ENCODE peak calls at places on chromosomes 1 and 21, in six cellular contexts. One of them, this sample, is unnamed.

GRCh38 chr21:39515684-39516083 is 63.9 kb downstream of the SH3BGR start:
- DNase-seq in Calu3: no peak
- DNase-seq in AG04450: no peak
- DNase-seq in MCF 10A: no peak
- DNase-seq in HepG2: no peak
- DNase-seq in progenitor cell of endocrine pancreas: no peak
- DNase-seq in this sample: no peak

GRCh38 chr21:42456457-42456856 is 39.6 kb downstream of the RSPH1 start:
- DNase-seq in Calu3: no peak
- DNase-seq in AG04450: no peak
- DNase-seq in MCF 10A: no peak
- DNase-seq in HepG2: no peak
- DNase-seq in progenitor cell of endocrine pancreas: no peak
- DNase-seq in this sample: peak; percentile 51

GRCh38 chr1:220775238-220775853 is 11.4 kb upstream of the MTARC1 start:
- DNase-seq in Calu3: peak; percentile 70
- DNase-seq in AG04450: no peak
- DNase-seq in MCF 10A: peak; percentile 69
- DNase-seq in HepG2: peak; percentile 16
- DNase-seq in progenitor cell of endocrine pancreas: no peak
- DNase-seq in this sample: peak; percentile 59

GRCh38 chr1:151501474-151501873 is 9.7 kb upstream of the CGN start:
- DNase-seq in Calu3: peak; percentile 30
- DNase-seq in AG04450: no peak
- DNase-seq in MCF 10A: no peak
- DNase-seq in HepG2: no peak
- DNase-seq in progenitor cell of endocrine pancreas: no peak
- DNase-seq in this sample: peak; percentile 18

GRCh38 chr21:35399002-35399401 is 349.9 kb upstream of the RUNX1 start:
- DNase-seq in Calu3: no peak
- DNase-seq in AG04450: no peak
- DNase-seq in MCF 10A: no peak
- DNase-seq in HepG2: no peak
- DNase-seq in progenitor cell of endocrine pancreas: no peak
- DNase-seq in this sample: no peak

GRCh38 chr1:115219937-115220336 is 118.1 kb downstream of the NGF start:
- DNase-seq in Calu3: no peak
- DNase-seq in AG04450: no peak
- DNase-seq in MCF 10A: no peak
- DNase-seq in HepG2: no peak
- DNase-seq in progenitor cell of endocrine pancreas: no peak
- DNase-seq in this sample: no peak

GRCh38 chr1:23184203-23184602 is 15.5 kb upstream of the LUZP1 start:
- DNase-seq in Calu3: no peak
- DNase-seq in AG04450: no peak
- DNase-seq in MCF 10A: no peak
- DNase-seq in HepG2: no peak
- DNase-seq in progenitor cell of endocrine pancreas: no peak
- DNase-seq in this sample: no peak

GRCh38 chr1:78715181-78715661 is 65.6 kb downstream of the IFI44 start:
- DNase-seq in Calu3: no peak
- DNase-seq in AG04450: no peak
- DNase-seq in MCF 10A: peak; percentile 25
- DNase-seq in HepG2: no peak
- DNase-seq in progenitor cell of endocrine pancreas: no peak
- DNase-seq in this sample: no peak

GRCh38 chr1:92784051-92784638 is 763 bp downstream of the EVI5 start:
- DNase-seq in Calu3: peak; percentile 5
- DNase-seq in AG04450: no peak
- DNase-seq in MCF 10A: peak; percentile 54
- DNase-seq in HepG2: peak; percentile 9
- DNase-seq in progenitor cell of endocrine pancreas: no peak
- DNase-seq in this sample: peak; percentile 30

GRCh38 chr1:33110477-33110876 is 29.5 kb downstream of the AZIN2 start:
- DNase-seq in Calu3: no peak
- DNase-seq in AG04450: no peak
- DNase-seq in MCF 10A: no peak
- DNase-seq in HepG2: no peak
- DNase-seq in progenitor cell of endocrine pancreas: no peak
- DNase-seq in this sample: no peak

GRCh38 chr1:30612666-30613065 is 110.7 kb downstream of the MATN1 start:
- DNase-seq in Calu3: no peak
- DNase-seq in AG04450: no peak
- DNase-seq in MCF 10A: no peak
- DNase-seq in HepG2: no peak
- DNase-seq in progenitor cell of endocrine pancreas: no peak
- DNase-seq in this sample: no peak

GRCh38 chr1:44264143-44264542 is 50.9 kb downstream of the DMAP1 start:
- DNase-seq in Calu3: no peak
- DNase-seq in AG04450: no peak
- DNase-seq in MCF 10A: no peak
- DNase-seq in HepG2: no peak
- DNase-seq in progenitor cell of endocrine pancreas: no peak
- DNase-seq in this sample: no peak

GRCh38 chr1:21355956-21356355 is 65.7 kb upstream of the ECE1 start:
- DNase-seq in Calu3: no peak
- DNase-seq in AG04450: no peak
- DNase-seq in MCF 10A: peak; percentile 53
- DNase-seq in HepG2: no peak
- DNase-seq in progenitor cell of endocrine pancreas: no peak
- DNase-seq in this sample: no peak

GRCh38 chr1:69700770-69701169 is 133.0 kb downstream of the LRRC7 start:
- DNase-seq in Calu3: peak; percentile 60
- DNase-seq in AG04450: no peak
- DNase-seq in MCF 10A: peak; percentile 55
- DNase-seq in HepG2: peak; percentile 13
- DNase-seq in progenitor cell of endocrine pancreas: no peak
- DNase-seq in this sample: no peak

GRCh38 chr1:18010945-18011344 is 96.7 kb upstream of the IGSF21 start:
- DNase-seq in Calu3: no peak
- DNase-seq in AG04450: no peak
- DNase-seq in MCF 10A: peak; percentile 8
- DNase-seq in HepG2: no peak
- DNase-seq in progenitor cell of endocrine pancreas: no peak
- DNase-seq in this sample: no peak

GRCh38 chr1:176205322-176205914 is 1.7 kb downstream of the COP1 start:
- DNase-seq in Calu3: no peak
- DNase-seq in AG04450: no peak
- DNase-seq in MCF 10A: peak; percentile 31
- DNase-seq in HepG2: no peak
- DNase-seq in progenitor cell of endocrine pancreas: no peak
- DNase-seq in this sample: no peak

GRCh38 chr1:36137776-36138175 is 11.5 kb downstream of the TRAPPC3 start:
- DNase-seq in Calu3: no peak
- DNase-seq in AG04450: no peak
- DNase-seq in MCF 10A: no peak
- DNase-seq in HepG2: no peak
- DNase-seq in progenitor cell of endocrine pancreas: no peak
- DNase-seq in this sample: no peak

GRCh38 chr1:18820791-18821641 is 38.4 kb downstream of the TAS1R2 start:
- DNase-seq in Calu3: peak; percentile 79
- DNase-seq in AG04450: peak; percentile 36
- DNase-seq in MCF 10A: peak; percentile 70
- DNase-seq in HepG2: peak; percentile 49
- DNase-seq in progenitor cell of endocrine pancreas: peak; percentile 85
- DNase-seq in this sample: peak; percentile 68

GRCh38 chr1:193183019-193183643 is 3.3 kb downstream of the B3GALT2 start:
- DNase-seq in Calu3: peak; percentile 39
- DNase-seq in AG04450: peak; percentile 26
- DNase-seq in MCF 10A: peak; percentile 77
- DNase-seq in HepG2: peak; percentile 39
- DNase-seq in progenitor cell of endocrine pancreas: no peak
- DNase-seq in this sample: no peak

GRCh38 chr1:110718452-110718851 is 43.7 kb upstream of the KCNA3 start:
- DNase-seq in Calu3: no peak
- DNase-seq in AG04450: no peak
- DNase-seq in MCF 10A: no peak
- DNase-seq in HepG2: no peak
- DNase-seq in progenitor cell of endocrine pancreas: no peak
- DNase-seq in this sample: no peak

GRCh38 chr1:182766050-182766449 is 23.5 kb upstream of the NPL start:
- DNase-seq in Calu3: no peak
- DNase-seq in AG04450: no peak
- DNase-seq in MCF 10A: no peak
- DNase-seq in HepG2: no peak
- DNase-seq in progenitor cell of endocrine pancreas: no peak
- DNase-seq in this sample: no peak

GRCh38 chr1:116997011-116997410 is 4.5 kb upstream of the CD101 start:
- DNase-seq in Calu3: no peak
- DNase-seq in AG04450: no peak
- DNase-seq in MCF 10A: no peak
- DNase-seq in HepG2: no peak
- DNase-seq in progenitor cell of endocrine pancreas: no peak
- DNase-seq in this sample: no peak

GRCh38 chr21:42429856-42430255 is 26.2 kb downstream of the UBASH3A start:
- DNase-seq in Calu3: no peak
- DNase-seq in AG04450: no peak
- DNase-seq in MCF 10A: no peak
- DNase-seq in HepG2: no peak
- DNase-seq in progenitor cell of endocrine pancreas: peak; percentile 34
- DNase-seq in this sample: no peak

GRCh38 chr21:26199471-26199870 is 28.9 kb upstream of the APP start:
- DNase-seq in Calu3: no peak
- DNase-seq in AG04450: peak; percentile 18
- DNase-seq in MCF 10A: peak; percentile 46
- DNase-seq in HepG2: no peak
- DNase-seq in progenitor cell of endocrine pancreas: no peak
- DNase-seq in this sample: no peak

GRCh38 chr1:63454269-63454668 is 68.8 kb downstream of the ITGB3BP start:
- DNase-seq in Calu3: no peak
- DNase-seq in AG04450: peak; percentile 2
- DNase-seq in MCF 10A: no peak
- DNase-seq in HepG2: peak; percentile 7
- DNase-seq in progenitor cell of endocrine pancreas: no peak
- DNase-seq in this sample: no peak

GRCh38 chr21:45460611-45461368 is 55.8 kb downstream of the COL18A1 start:
- DNase-seq in Calu3: no peak
- DNase-seq in AG04450: peak; percentile 61
- DNase-seq in MCF 10A: peak; percentile 31
- DNase-seq in HepG2: peak; percentile 55
- DNase-seq in progenitor cell of endocrine pancreas: no peak
- DNase-seq in this sample: no peak

GRCh38 chr1:22184892-22185612 is 42.2 kb upstream of the WNT4 start:
- DNase-seq in Calu3: peak; percentile 44
- DNase-seq in AG04450: no peak
- DNase-seq in MCF 10A: peak; percentile 13
- DNase-seq in HepG2: peak; percentile 10
- DNase-seq in progenitor cell of endocrine pancreas: peak; percentile 20
- DNase-seq in this sample: peak; percentile 10

GRCh38 chr1:200877010-200877409 is 4.2 kb downstream of the GPR25 start:
- DNase-seq in Calu3: no peak
- DNase-seq in AG04450: no peak
- DNase-seq in MCF 10A: no peak
- DNase-seq in HepG2: no peak
- DNase-seq in progenitor cell of endocrine pancreas: no peak
- DNase-seq in this sample: no peak

GRCh38 chr1:235199441-235199840 is 38.4 kb upstream of the RBM34 start:
- DNase-seq in Calu3: no peak
- DNase-seq in AG04450: no peak
- DNase-seq in MCF 10A: peak; percentile 44
- DNase-seq in HepG2: no peak
- DNase-seq in progenitor cell of endocrine pancreas: no peak
- DNase-seq in this sample: no peak

GRCh38 chr1:169238506-169238905 is 129.1 kb downstream of the NME7 start:
- DNase-seq in Calu3: no peak
- DNase-seq in AG04450: no peak
- DNase-seq in MCF 10A: no peak
- DNase-seq in HepG2: no peak
- DNase-seq in progenitor cell of endocrine pancreas: no peak
- DNase-seq in this sample: no peak

GRCh38 chr1:65717815-65718454 is 74.8 kb upstream of the PDE4B start:
- DNase-seq in Calu3: peak; percentile 21
- DNase-seq in AG04450: peak; percentile 10
- DNase-seq in MCF 10A: peak; percentile 39
- DNase-seq in HepG2: no peak
- DNase-seq in progenitor cell of endocrine pancreas: no peak
- DNase-seq in this sample: no peak
- TF ChIP-seq CTCF in Calu3: no peak
- TF ChIP-seq CTCF in AG04450: peak; percentile 53
- TF ChIP-seq CTCF in MCF 10A: no peak
- TF ChIP-seq CTCF in HepG2: no peak
- TF ChIP-seq CTCF in progenitor cell of endocrine pancreas: no peak
- TF ChIP-seq CTCF in this sample: no peak

GRCh38 chr1:112520166-112520565 is 11.4 kb downstream of the WNT2B start:
- DNase-seq in Calu3: no peak
- DNase-seq in AG04450: no peak
- DNase-seq in MCF 10A: no peak
- DNase-seq in HepG2: no peak
- DNase-seq in progenitor cell of endocrine pancreas: no peak
- DNase-seq in this sample: no peak
- TF ChIP-seq CTCF in Calu3: no peak
- TF ChIP-seq CTCF in AG04450: no peak
- TF ChIP-seq CTCF in MCF 10A: no peak
- TF ChIP-seq CTCF in HepG2: no peak
- TF ChIP-seq CTCF in progenitor cell of endocrine pancreas: no peak
- TF ChIP-seq CTCF in this sample: no peak

DNA sequence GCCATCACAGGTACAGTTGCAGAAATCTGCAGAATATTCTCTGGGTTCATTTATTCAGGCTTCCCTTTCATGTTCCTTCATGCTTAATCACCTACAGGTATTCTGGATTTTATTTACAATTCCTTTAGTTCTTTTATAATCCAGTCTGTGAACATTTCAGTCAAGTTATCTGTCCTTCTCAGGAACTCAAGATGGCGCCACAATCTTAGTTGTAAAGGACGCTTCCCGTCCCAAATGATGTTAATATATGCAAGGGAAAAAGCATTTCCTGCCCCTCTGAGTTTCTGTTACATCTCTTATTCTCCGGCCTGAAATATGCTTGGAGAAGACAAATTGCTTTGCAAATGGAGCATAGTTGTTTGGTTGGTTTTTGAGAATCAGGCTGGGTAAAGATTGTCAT is 19.3 kb downstream of the F3 start:
- DNase-seq in Calu3: peak; percentile 17
- DNase-seq in AG04450: no peak
- DNase-seq in MCF 10A: peak; percentile 65
- DNase-seq in HepG2: no peak
- DNase-seq in progenitor cell of endocrine pancreas: no peak
- DNase-seq in this sample: no peak
- TF ChIP-seq CTCF in Calu3: no peak
- TF ChIP-seq CTCF in AG04450: peak; percentile 62
- TF ChIP-seq CTCF in MCF 10A: peak; percentile 32
- TF ChIP-seq CTCF in HepG2: peak; percentile 47
- TF ChIP-seq CTCF in progenitor cell of endocrine pancreas: peak; percentile 50
- TF ChIP-seq CTCF in this sample: peak; percentile 37

DNA sequence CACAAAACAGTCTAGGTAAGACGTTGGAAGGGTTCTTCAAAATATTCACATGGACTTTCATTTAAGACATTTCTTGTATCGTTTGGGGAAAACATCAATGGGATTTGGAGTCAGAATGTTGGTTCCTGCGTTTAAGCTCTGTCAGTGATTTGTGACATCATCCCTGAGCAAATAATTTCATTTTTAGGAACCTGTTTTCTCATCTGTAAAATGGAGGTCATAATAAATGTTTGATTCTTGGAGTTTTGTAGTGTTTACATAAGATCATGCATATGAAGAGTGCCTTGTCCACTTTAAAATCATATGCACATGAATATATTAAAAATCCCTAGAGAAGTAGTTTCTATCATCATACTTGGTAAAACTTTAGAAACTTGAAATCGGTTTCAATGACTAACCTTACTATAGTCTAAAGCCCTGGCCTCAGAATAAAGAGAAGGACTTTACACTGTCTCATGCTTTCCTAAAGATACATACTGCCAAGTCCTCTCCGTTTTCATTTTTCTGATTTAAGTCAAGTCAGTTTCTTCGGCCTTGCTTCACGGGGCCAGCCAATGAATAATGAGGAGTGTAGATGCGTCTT is 178.4 kb downstream of the ADSS2 start:
- DNase-seq in Calu3: no peak
- DNase-seq in AG04450: no peak
- DNase-seq in MCF 10A: no peak
- DNase-seq in HepG2: no peak
- DNase-seq in progenitor cell of endocrine pancreas: no peak
- DNase-seq in this sample: no peak
- TF ChIP-seq CTCF in Calu3: no peak
- TF ChIP-seq CTCF in AG04450: no peak
- TF ChIP-seq CTCF in MCF 10A: no peak
- TF ChIP-seq CTCF in HepG2: no peak
- TF ChIP-seq CTCF in progenitor cell of endocrine pancreas: no peak
- TF ChIP-seq CTCF in this sample: no peak

This sample was measured in transverse colon.